ENCODE peak calls at places on chromosomes 12 and 14, in six cellular contexts. M, U, F, H, Q and T are unnamed samples.

GRCh38 chr14:105292810-105293711 is 7.7 kb downstream of the BRF1 start:
- DNase-seq in U (no peak), Q (no peak), M (no peak), H (no peak), F (no peak), T (no peak)

GRCh38 chr12:124790650-124791400 is 72.8 kb downstream of the SCARB1 start:
- DNase-seq in M (no peak), H (no peak), U (no peak), Q (no peak), F (no peak), T (no peak)

GRCh38 chr14:99707420-99707819 is 23.3 kb downstream of the CYP46A1 start:
- DNase-seq in H (no peak), Q (no peak), U (no peak), F (no peak), M (no peak), T (no peak)

GRCh38 chr12:30754383-30754749 is 385 bp downstream of the CAPRIN2 start:
- DNase-seq in H (no peak), F (no peak), U (no peak), Q (no peak), M (no peak), T (peak)

GRCh38 chr12:6765634-6766581 is at the start of gene PTMS:
- DNase-seq in U (no peak), F (peak), M (no peak), H (no peak), Q (peak), T (no peak)

GRCh38 chr12:40745386-40745785 is 53.1 kb downstream of the CNTN1 start:
- DNase-seq in F (no peak), M (no peak), U (no peak), Q (no peak), H (no peak), T (no peak)

GRCh38 chr14:100712490-100712889 is 14.2 kb upstream of the DLK1 start:
- DNase-seq in H (no peak), U (no peak), F (no peak), Q (no peak), M (no peak), T (no peak)

GRCh38 chr12:6960291-6961277 is 9.4 kb downstream of the PTPN6 start:
- DNase-seq in F (no peak), U (no peak), Q (no peak), H (no peak), M (no peak), T (no peak)

GRCh38 chr14:34051966-34052657 is 101.2 kb upstream of the EGLN3 start:
- DNase-seq in M (no peak), H (no peak), Q (no peak), U (peak), F (peak), T (no peak)

GRCh38 chr12:75784591-75784990 is 247.0 kb downstream of the PHLDA1 start:
- DNase-seq in Q (no peak), M (no peak), H (no peak), F (peak), U (no peak), T (no peak)

GRCh38 chr14:101087614-101088394 is 184.3 kb upstream of the RTL1 start:
- DNase-seq in H (no peak), M (no peak), Q (no peak), U (no peak), F (no peak), T (no peak)

GRCh38 chr12:51403744-51404143 is 12.5 kb upstream of the GALNT6 start:
- DNase-seq in H (no peak), Q (no peak), M (no peak), U (no peak), F (no peak), T (no peak)

GRCh38 chr12:32069731-32070130 is 36.9 kb upstream of the BICD1 start:
- DNase-seq in F (no peak), U (no peak), M (no peak), Q (no peak), H (no peak), T (no peak)

GRCh38 chr14:103576371-103577024 is 13.7 kb downstream of the COA8 start:
- DNase-seq in M (no peak), Q (no peak), U (no peak), F (no peak), H (no peak), T (no peak)

GRCh38 chr14:100237735-100238418 is 1.1 kb upstream of the YY1 start:
- DNase-seq in H (no peak), Q (no peak), F (peak), M (peak), U (no peak), T (peak)

GRCh38 chr14:89616425-89617141 is 199.6 kb upstream of the FOXN3 start:
- DNase-seq in M (peak), F (peak), Q (no peak), H (no peak), U (no peak), T (no peak)

GRCh38 chr12:6167327-6168280 is 32.6 kb upstream of the CD9 start:
- DNase-seq in F (peak), M (peak), Q (peak), H (no peak), U (peak), T (no peak)

GRCh38 chr14:77707355-77707723 is 484 bp downstream of the ALKBH1 start:
- DNase-seq in F (peak), U (no peak), H (no peak), Q (peak), M (peak), T (peak)

GRCh38 chr14:71208702-71209357 is 301.6 kb downstream of the PCNX1 start:
- DNase-seq in M (no peak), Q (peak), U (no peak), F (no peak), H (no peak), T (no peak)

GRCh38 chr14:69354383-69355154 is 43.5 kb downstream of the ERH start:
- DNase-seq in F (peak), Q (no peak), M (peak), U (peak), H (no peak), T (peak)

GRCh38 chr14:68522510-68523325 is 270.1 kb downstream of the ZFP36L1 start:
- DNase-seq in M (no peak), Q (no peak), F (no peak), U (no peak), H (no peak), T (no peak)

GRCh38 chr12:20620311-20620710 is 74.8 kb upstream of the SLCO1C1 start:
- DNase-seq in M (no peak), U (no peak), H (no peak), F (no peak), Q (no peak), T (no peak)

GRCh38 chr14:98954347-98955000 is 317.5 kb downstream of the BCL11B start:
- DNase-seq in Q (no peak), H (no peak), F (no peak), U (no peak), M (no peak), T (no peak)

GRCh38 chr12:49031573-49032161 is 13.1 kb upstream of the PRKAG1 start:
- DNase-seq in H (no peak), Q (no peak), F (no peak), M (peak), U (no peak), T (no peak)

GRCh38 chr12:29030006-29030405 is 119.1 kb upstream of the FAR2 start:
- DNase-seq in U (no peak), H (no peak), Q (no peak), M (no peak), F (no peak), T (no peak)

GRCh38 chr12:50222275-50222783 is 55.2 kb upstream of the CERS5 start:
- DNase-seq in H (no peak), M (no peak), Q (peak), U (no peak), F (no peak), T (no peak)

GRCh38 chr12:132024758-132025157 is 75.0 kb downstream of the EP400 start:
- DNase-seq in H (no peak), U (no peak), Q (no peak), F (no peak), M (no peak), T (no peak)

GRCh38 chr14:50839696-50840095 is 8.7 kb upstream of the NIN start:
- DNase-seq in H (no peak), U (no peak), M (no peak), Q (no peak), F (no peak), T (no peak)

GRCh38 chr14:102927878-102928411 is 5.5 kb downstream of the AMN start:
- DNase-seq in Q (no peak), H (no peak), M (no peak), F (no peak), U (no peak), T (no peak)

GRCh38 chr14:33950320-33951182 is at the start of gene EGLN3:
- DNase-seq in H (peak), U (no peak), Q (peak), M (peak), F (peak), T (peak)

GRCh38 chr14:21579976-21580375 is at the start of gene OR10G3:
- DNase-seq in M (no peak), H (no peak), U (no peak), Q (no peak), F (no peak), T (no peak)

GRCh38 chr12:22190-22529 is 44.4 kb upstream of the IQSEC3 start:
- DNase-seq in U (no peak), F (peak), Q (peak), H (no peak), M (no peak), T (no peak)

GRCh38 chr12:67818379-67819001 is 169.9 kb downstream of the DYRK2 start:
- DNase-seq in Q (no peak), M (no peak), F (no peak), U (no peak), H (no peak), T (no peak)

GRCh38 chr12:23204933-23205778 is 580.2 kb downstream of the ETNK1 start:
- DNase-seq in H (no peak), F (peak), U (peak), Q (peak), M (peak), T (peak)

GRCh38 chr14:93891756-93892504 is 35.2 kb upstream of the FAM181A start:
- DNase-seq in H (no peak), F (no peak), Q (no peak), M (no peak), U (no peak), T (no peak)

DNA sequence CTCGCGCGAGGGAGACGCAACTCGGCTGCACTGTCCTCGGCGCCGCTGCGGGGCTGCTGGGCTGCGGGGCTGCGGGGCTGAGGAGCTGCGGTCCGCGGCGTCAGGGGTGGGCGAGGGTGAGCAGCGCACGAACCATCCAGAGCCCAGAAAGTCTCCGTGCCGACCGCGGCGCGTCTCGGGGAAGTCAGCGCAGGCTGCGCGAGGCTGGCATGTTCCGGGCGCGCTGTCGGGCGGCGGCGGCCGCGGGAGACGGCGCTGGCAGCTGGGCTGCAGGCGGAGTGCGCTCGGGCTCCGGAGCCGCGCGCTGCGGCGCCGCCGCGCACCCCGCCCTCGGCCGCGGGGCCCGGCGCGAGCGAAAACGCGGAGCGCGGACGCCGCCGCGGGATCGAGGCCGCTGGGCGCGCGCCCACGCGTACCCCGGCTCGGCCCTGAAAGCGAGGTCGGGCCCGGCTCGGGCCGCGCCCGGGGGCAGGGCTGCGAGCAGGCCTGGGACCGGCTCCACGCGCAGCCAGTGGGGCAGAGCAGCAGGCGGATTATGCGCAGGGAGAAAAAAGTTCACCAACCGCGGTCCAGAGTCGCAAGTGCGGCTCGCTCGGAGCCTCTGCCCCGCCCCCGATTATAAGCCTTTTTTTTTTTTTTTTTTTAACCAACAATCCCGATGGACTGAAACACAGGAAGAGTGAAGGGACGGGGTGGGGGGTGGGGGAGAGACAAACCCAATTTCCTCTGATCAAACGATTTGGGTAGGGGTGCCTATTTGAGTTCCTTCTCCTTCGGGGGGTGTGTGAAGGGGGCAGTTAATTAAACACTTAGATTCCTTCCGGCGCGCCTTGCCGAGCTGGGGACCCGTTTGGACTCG is at the start of gene PRICKLE1:
- DNase-seq in Q (peak), M (peak), H (no peak), F (no peak), U (no peak), T (peak)
- TF ChIP-seq POLR2A in Q (no peak), M (no peak), H (no peak), F (no peak), U (no peak), T (no peak)

DNA sequence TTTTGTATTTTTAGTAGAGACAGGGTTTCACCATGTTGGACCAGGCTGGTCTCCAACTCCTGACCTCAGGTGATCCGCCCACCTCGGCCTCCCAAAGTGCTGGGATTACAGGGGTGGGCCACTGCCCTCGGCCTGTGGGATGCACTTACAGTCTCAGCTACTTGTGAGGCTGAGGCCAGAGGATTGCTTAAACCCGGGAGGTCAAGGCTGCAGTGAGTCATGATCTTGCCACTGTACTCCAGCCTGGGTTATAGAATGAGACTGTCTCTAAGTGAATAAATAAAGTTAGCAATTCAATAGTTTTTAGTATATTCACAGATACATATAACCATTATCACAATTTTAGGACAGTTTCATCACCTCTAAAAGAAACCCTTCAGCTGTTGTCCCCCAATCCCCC is 61.2 kb downstream of the HCAR2 start:
- DNase-seq in U (no peak), M (no peak), F (no peak), H (no peak), Q (no peak), T (no peak)
- TF ChIP-seq TAF1 in U (no peak), M (no peak), F (no peak), H (no peak), Q (no peak), T (no peak)

DNA sequence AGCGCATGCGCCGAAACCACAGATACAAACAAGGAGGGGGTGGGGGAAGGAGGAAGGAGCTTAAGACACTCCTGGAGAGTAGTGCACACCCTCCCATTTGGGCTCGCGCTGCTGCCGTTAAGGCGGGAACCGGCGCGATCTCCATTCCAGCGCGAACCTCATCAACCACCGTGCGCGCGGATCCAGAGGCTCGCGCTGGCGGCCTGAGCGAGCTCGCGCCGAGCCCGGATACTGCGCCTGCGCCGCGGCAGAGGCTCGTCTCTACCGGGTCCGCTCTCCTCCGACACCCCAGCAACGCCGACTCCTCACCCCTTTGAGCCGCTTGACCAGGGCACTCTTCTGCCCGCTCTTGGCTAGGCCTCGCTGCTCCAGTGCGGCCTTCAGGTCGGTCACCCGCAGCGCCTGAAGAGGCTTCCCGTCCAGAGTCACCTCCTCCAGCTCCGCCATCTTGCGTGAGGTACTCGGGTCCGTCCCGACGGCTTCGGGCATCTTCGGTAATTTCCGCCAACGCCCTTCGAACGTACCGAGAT is at the start of gene ACIN1:
- DNase-seq in Q (peak), H (no peak), U (peak), F (peak), M (peak), T (peak)
- TF ChIP-seq POLR2A in Q (peak), H (peak), U (peak), F (no peak), M (peak), T (peak)

DNA sequence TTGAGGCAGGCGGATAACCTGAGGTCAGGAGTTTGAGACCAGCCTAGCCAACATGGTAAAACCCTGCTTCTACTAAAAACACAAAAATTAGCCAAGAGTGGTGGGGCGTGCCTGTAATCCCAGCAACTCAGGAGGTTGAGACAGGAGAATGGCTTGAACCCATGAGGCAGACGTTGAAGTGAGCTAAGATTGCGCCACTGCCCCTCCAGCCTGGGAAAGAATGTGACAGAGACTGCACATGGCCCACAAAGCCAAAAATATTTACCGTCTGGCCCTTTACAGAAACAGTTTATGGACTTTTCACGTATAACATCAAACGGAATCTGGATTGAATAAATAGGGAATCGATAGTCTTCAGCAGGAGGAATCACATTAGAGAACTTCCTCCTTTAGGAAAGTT is 3.5 kb downstream of the RSRC2 start:
- DNase-seq in M (no peak), Q (no peak), F (peak), U (no peak), H (no peak), T (no peak)
- TF ChIP-seq TAF1 in M (no peak), Q (no peak), F (no peak), U (no peak), H (no peak), T (no peak)